ENCODE peak calls at places on chromosomes 12 and 14, in seven cellular contexts. One of them, this sample, is unnamed.

GRCh38 chr12:85007836-85008235 is 28.2 kb downstream of the TSPAN19 start:
- DNase-seq in fibroblast of mammary gland: peak
- DNase-seq in Panc1: no peak
- DNase-seq in GM13976: no peak
- DNase-seq in mucosa of descending colon: peak
- DNase-seq in H9: no peak
- DNase-seq in sigmoid colon: no peak
- DNase-seq in this sample: no peak

GRCh38 chr12:1185460-1186182 is 194.6 kb downstream of the ERC1 start:
- DNase-seq in fibroblast of mammary gland: no peak
- DNase-seq in Panc1: no peak
- DNase-seq in GM13976: peak
- DNase-seq in mucosa of descending colon: no peak
- DNase-seq in H9: no peak
- DNase-seq in sigmoid colon: no peak
- DNase-seq in this sample: no peak

GRCh38 chr14:24441904-24442239 is 704 bp downstream of the SDR39U1 start:
- DNase-seq in fibroblast of mammary gland: peak
- DNase-seq in Panc1: no peak
- DNase-seq in GM13976: no peak
- DNase-seq in mucosa of descending colon: no peak
- DNase-seq in H9: no peak
- DNase-seq in sigmoid colon: no peak
- DNase-seq in this sample: no peak

GRCh38 chr12:793037-793436 is 40.7 kb downstream of the WNK1 start:
- DNase-seq in fibroblast of mammary gland: peak
- DNase-seq in Panc1: no peak
- DNase-seq in GM13976: no peak
- DNase-seq in mucosa of descending colon: no peak
- DNase-seq in H9: no peak
- DNase-seq in sigmoid colon: no peak
- DNase-seq in this sample: no peak

GRCh38 chr14:103808403-103809001 is 38.9 kb downstream of the PPP1R13B start:
- DNase-seq in fibroblast of mammary gland: peak
- DNase-seq in Panc1: peak
- DNase-seq in GM13976: peak
- DNase-seq in mucosa of descending colon: peak
- DNase-seq in H9: peak
- DNase-seq in sigmoid colon: peak
- DNase-seq in this sample: no peak

GRCh38 chr12:20527396-20528154 is 159.2 kb downstream of the PDE3A start:
- DNase-seq in fibroblast of mammary gland: peak
- DNase-seq in Panc1: no peak
- DNase-seq in GM13976: no peak
- DNase-seq in mucosa of descending colon: no peak
- DNase-seq in H9: no peak
- DNase-seq in sigmoid colon: no peak
- DNase-seq in this sample: no peak

GRCh38 chr14:94819531-94819930 is 49.6 kb upstream of the GSC start:
- DNase-seq in fibroblast of mammary gland: no peak
- DNase-seq in Panc1: no peak
- DNase-seq in GM13976: no peak
- DNase-seq in mucosa of descending colon: no peak
- DNase-seq in H9: no peak
- DNase-seq in sigmoid colon: no peak
- DNase-seq in this sample: no peak

GRCh38 chr14:37254411-37254947 is 56.7 kb downstream of the MIPOL1 start:
- DNase-seq in fibroblast of mammary gland: peak
- DNase-seq in Panc1: no peak
- DNase-seq in GM13976: no peak
- DNase-seq in mucosa of descending colon: no peak
- DNase-seq in H9: no peak
- DNase-seq in sigmoid colon: no peak
- DNase-seq in this sample: no peak

GRCh38 chr12:130862161-130862560 is 9.7 kb upstream of the RAN start:
- DNase-seq in fibroblast of mammary gland: no peak
- DNase-seq in Panc1: no peak
- DNase-seq in GM13976: no peak
- DNase-seq in mucosa of descending colon: no peak
- DNase-seq in H9: peak
- DNase-seq in sigmoid colon: peak
- DNase-seq in this sample: no peak

GRCh38 chr14:38992067-38992835 is 110.8 kb downstream of the SEC23A start:
- DNase-seq in fibroblast of mammary gland: no peak
- DNase-seq in Panc1: no peak
- DNase-seq in GM13976: no peak
- DNase-seq in mucosa of descending colon: no peak
- DNase-seq in H9: no peak
- DNase-seq in sigmoid colon: no peak
- DNase-seq in this sample: no peak

GRCh38 chr12:93884794-93885460 is 207.8 kb downstream of the CRADD start:
- DNase-seq in fibroblast of mammary gland: no peak
- DNase-seq in Panc1: no peak
- DNase-seq in GM13976: no peak
- DNase-seq in mucosa of descending colon: no peak
- DNase-seq in H9: no peak
- DNase-seq in sigmoid colon: no peak
- DNase-seq in this sample: no peak

GRCh38 chr12:49974677-49975369 is 2.1 kb downstream of the AQP6 start:
- DNase-seq in fibroblast of mammary gland: no peak
- DNase-seq in Panc1: no peak
- DNase-seq in GM13976: peak
- DNase-seq in mucosa of descending colon: no peak
- DNase-seq in H9: no peak
- DNase-seq in sigmoid colon: peak
- DNase-seq in this sample: no peak

GRCh38 chr14:25237845-25238244 is 187.9 kb upstream of the STXBP6 start:
- DNase-seq in fibroblast of mammary gland: peak
- DNase-seq in Panc1: no peak
- DNase-seq in GM13976: no peak
- DNase-seq in mucosa of descending colon: peak
- DNase-seq in H9: peak
- DNase-seq in sigmoid colon: no peak
- DNase-seq in this sample: no peak

GRCh38 chr12:40325349-40325960 is 100.7 kb downstream of the LRRK2 start:
- DNase-seq in fibroblast of mammary gland: peak
- DNase-seq in Panc1: peak
- DNase-seq in GM13976: peak
- DNase-seq in mucosa of descending colon: no peak
- DNase-seq in H9: peak
- DNase-seq in sigmoid colon: no peak
- DNase-seq in this sample: no peak

GRCh38 chr12:99983721-99984258 is 946 bp downstream of the ANKS1B start:
- DNase-seq in fibroblast of mammary gland: no peak
- DNase-seq in Panc1: no peak
- DNase-seq in GM13976: no peak
- DNase-seq in mucosa of descending colon: peak
- DNase-seq in H9: peak
- DNase-seq in sigmoid colon: no peak
- DNase-seq in this sample: no peak

GRCh38 chr14:99176156-99176945 is 95.6 kb downstream of the BCL11B start:
- DNase-seq in fibroblast of mammary gland: no peak
- DNase-seq in Panc1: no peak
- DNase-seq in GM13976: no peak
- DNase-seq in mucosa of descending colon: no peak
- DNase-seq in H9: peak
- DNase-seq in sigmoid colon: peak
- DNase-seq in this sample: no peak
- TF ChIP-seq CTCF in fibroblast of mammary gland: no peak
- TF ChIP-seq CTCF in Panc1: no peak
- TF ChIP-seq CTCF in GM13976: no peak
- TF ChIP-seq CTCF in mucosa of descending colon: no peak
- TF ChIP-seq CTCF in H9: no peak
- TF ChIP-seq CTCF in sigmoid colon: no peak
- TF ChIP-seq CTCF in this sample: no peak

GRCh38 chr14:88551094-88551870 is 3.5 kb downstream of the PTPN21 start:
- DNase-seq in fibroblast of mammary gland: peak
- DNase-seq in Panc1: no peak
- DNase-seq in GM13976: peak
- DNase-seq in mucosa of descending colon: peak
- DNase-seq in H9: peak
- DNase-seq in sigmoid colon: peak
- DNase-seq in this sample: peak
- TF ChIP-seq CTCF in fibroblast of mammary gland: peak
- TF ChIP-seq CTCF in Panc1: peak
- TF ChIP-seq CTCF in GM13976: no peak
- TF ChIP-seq CTCF in mucosa of descending colon: no peak
- TF ChIP-seq CTCF in H9: peak
- TF ChIP-seq CTCF in sigmoid colon: no peak
- TF ChIP-seq CTCF in this sample: no peak

GRCh38 chr14:21921453-21921852 is 247.8 kb upstream of the OR4E1 start:
- DNase-seq in fibroblast of mammary gland: no peak
- DNase-seq in Panc1: no peak
- DNase-seq in GM13976: no peak
- DNase-seq in mucosa of descending colon: no peak
- DNase-seq in H9: no peak
- DNase-seq in sigmoid colon: no peak
- DNase-seq in this sample: no peak

GRCh38 chr14:21923820-21924219 is 250.2 kb upstream of the OR4E1 start:
- DNase-seq in fibroblast of mammary gland: no peak
- DNase-seq in Panc1: no peak
- DNase-seq in GM13976: no peak
- DNase-seq in mucosa of descending colon: no peak
- DNase-seq in H9: no peak
- DNase-seq in sigmoid colon: no peak
- DNase-seq in this sample: no peak

GRCh38 chr14:21924479-21924878 is 250.9 kb upstream of the OR4E1 start:
- DNase-seq in fibroblast of mammary gland: no peak
- DNase-seq in Panc1: no peak
- DNase-seq in GM13976: no peak
- DNase-seq in mucosa of descending colon: peak
- DNase-seq in H9: peak
- DNase-seq in sigmoid colon: no peak
- DNase-seq in this sample: peak
- TF ChIP-seq CTCF in fibroblast of mammary gland: no peak
- TF ChIP-seq CTCF in Panc1: no peak
- TF ChIP-seq CTCF in GM13976: no peak
- TF ChIP-seq CTCF in mucosa of descending colon: no peak
- TF ChIP-seq CTCF in H9: no peak
- TF ChIP-seq CTCF in sigmoid colon: no peak
- TF ChIP-seq CTCF in this sample: no peak

GRCh38 chr12:54300732-54301427 is at the start of gene NFE2:
- DNase-seq in fibroblast of mammary gland: peak
- DNase-seq in Panc1: no peak
- DNase-seq in GM13976: no peak
- DNase-seq in mucosa of descending colon: peak
- DNase-seq in H9: peak
- DNase-seq in sigmoid colon: no peak
- DNase-seq in this sample: no peak
- TF ChIP-seq CTCF in fibroblast of mammary gland: no peak
- TF ChIP-seq CTCF in Panc1: no peak
- TF ChIP-seq CTCF in GM13976: no peak
- TF ChIP-seq CTCF in mucosa of descending colon: no peak
- TF ChIP-seq CTCF in H9: peak
- TF ChIP-seq CTCF in sigmoid colon: no peak
- TF ChIP-seq CTCF in this sample: no peak

DNA sequence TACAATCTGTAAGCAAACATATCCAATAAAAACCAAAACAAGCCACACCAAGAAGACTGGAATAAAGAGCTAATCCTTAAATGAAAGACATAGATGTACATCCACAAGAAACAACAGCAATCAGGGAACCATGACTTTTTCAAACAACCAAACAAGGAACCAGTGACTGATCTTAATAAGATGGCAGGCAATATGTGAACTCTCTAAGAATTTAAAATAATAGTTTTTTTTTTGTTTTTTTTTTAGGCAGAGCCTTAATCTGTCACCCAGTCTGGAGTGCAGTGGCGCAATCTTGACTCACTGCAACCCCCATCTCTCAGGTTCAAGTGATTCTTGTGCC is 52.9 kb upstream of the CAPRIN2 start:
- DNase-seq in fibroblast of mammary gland: no peak
- DNase-seq in Panc1: no peak
- DNase-seq in GM13976: no peak
- DNase-seq in mucosa of descending colon: no peak
- DNase-seq in H9: no peak
- DNase-seq in sigmoid colon: no peak
- DNase-seq in this sample: no peak
- TF ChIP-seq CTCF in fibroblast of mammary gland: no peak
- TF ChIP-seq CTCF in Panc1: peak
- TF ChIP-seq CTCF in GM13976: no peak
- TF ChIP-seq CTCF in mucosa of descending colon: no peak
- TF ChIP-seq CTCF in H9: no peak
- TF ChIP-seq CTCF in sigmoid colon: no peak
- TF ChIP-seq CTCF in this sample: no peak